ENCODE peak calls at places on chromosomes 6 and 20, in ten cellular contexts. One of them, this sample, is unnamed.

GRCh38 chr6:56250266-56250665 is 2.9 kb upstream of the COL21A1 start:
- DNase-seq in stimulated activated CD4-positive, alpha-beta T cell treated with anti-CD3 and anti-CD28 coated beads, Interleukin-1b, Interleukin-23, amount 100 ng/mL, for 24 hours: no peak
- DNase-seq in SHP77: no peak
- DNase-seq in iris pigment epithelial cell: no peak
- DNase-seq in GM10248: no peak
- DNase-seq in epithelial cell of proximal tubule: no peak
- DNase-seq in A673: no peak
- DNase-seq in endodermal cell: no peak
- DNase-seq in ELF-1: peak
- DNase-seq in pons: no peak
- DNase-seq in this sample: peak

GRCh38 chr6:90457867-90458259 is 129.0 kb downstream of the MAP3K7 start:
- DNase-seq in stimulated activated CD4-positive, alpha-beta T cell treated with anti-CD3 and anti-CD28 coated beads, Interleukin-1b, Interleukin-23, amount 100 ng/mL, for 24 hours: no peak
- DNase-seq in SHP77: no peak
- DNase-seq in iris pigment epithelial cell: no peak
- DNase-seq in GM10248: no peak
- DNase-seq in epithelial cell of proximal tubule: no peak
- DNase-seq in A673: no peak
- DNase-seq in endodermal cell: no peak
- DNase-seq in ELF-1: no peak
- DNase-seq in pons: no peak
- DNase-seq in this sample: no peak

GRCh38 chr6:10381133-10381829 is 33.6 kb downstream of the TFAP2A start:
- DNase-seq in stimulated activated CD4-positive, alpha-beta T cell treated with anti-CD3 and anti-CD28 coated beads, Interleukin-1b, Interleukin-23, amount 100 ng/mL, for 24 hours: no peak
- DNase-seq in SHP77: no peak
- DNase-seq in iris pigment epithelial cell: no peak
- DNase-seq in GM10248: peak
- DNase-seq in epithelial cell of proximal tubule: no peak
- DNase-seq in A673: no peak
- DNase-seq in endodermal cell: peak
- DNase-seq in ELF-1: peak
- DNase-seq in pons: no peak
- DNase-seq in this sample: no peak

GRCh38 chr6:21885532-21886089 is 292.1 kb downstream of the SOX4 start:
- DNase-seq in stimulated activated CD4-positive, alpha-beta T cell treated with anti-CD3 and anti-CD28 coated beads, Interleukin-1b, Interleukin-23, amount 100 ng/mL, for 24 hours: no peak
- DNase-seq in SHP77: no peak
- DNase-seq in iris pigment epithelial cell: peak
- DNase-seq in GM10248: no peak
- DNase-seq in epithelial cell of proximal tubule: peak
- DNase-seq in A673: no peak
- DNase-seq in endodermal cell: no peak
- DNase-seq in ELF-1: peak
- DNase-seq in pons: peak
- DNase-seq in this sample: no peak

GRCh38 chr20:57237006-57237953 is 29.2 kb downstream of the BMP7 start:
- DNase-seq in stimulated activated CD4-positive, alpha-beta T cell treated with anti-CD3 and anti-CD28 coated beads, Interleukin-1b, Interleukin-23, amount 100 ng/mL, for 24 hours: no peak
- DNase-seq in SHP77: no peak
- DNase-seq in iris pigment epithelial cell: no peak
- DNase-seq in GM10248: no peak
- DNase-seq in epithelial cell of proximal tubule: no peak
- DNase-seq in A673: no peak
- DNase-seq in endodermal cell: no peak
- DNase-seq in ELF-1: no peak
- DNase-seq in pons: no peak
- DNase-seq in this sample: no peak

GRCh38 chr20:56362833-56363413 is 4.1 kb downstream of the FAM210B start:
- DNase-seq in stimulated activated CD4-positive, alpha-beta T cell treated with anti-CD3 and anti-CD28 coated beads, Interleukin-1b, Interleukin-23, amount 100 ng/mL, for 24 hours: no peak
- DNase-seq in SHP77: peak
- DNase-seq in iris pigment epithelial cell: peak
- DNase-seq in GM10248: no peak
- DNase-seq in epithelial cell of proximal tubule: no peak
- DNase-seq in A673: no peak
- DNase-seq in endodermal cell: no peak
- DNase-seq in ELF-1: no peak
- DNase-seq in pons: no peak
- DNase-seq in this sample: no peak

GRCh38 chr20:11445891-11446290 is 471.8 kb upstream of the BTBD3 start:
- DNase-seq in stimulated activated CD4-positive, alpha-beta T cell treated with anti-CD3 and anti-CD28 coated beads, Interleukin-1b, Interleukin-23, amount 100 ng/mL, for 24 hours: no peak
- DNase-seq in SHP77: no peak
- DNase-seq in iris pigment epithelial cell: peak
- DNase-seq in GM10248: no peak
- DNase-seq in epithelial cell of proximal tubule: no peak
- DNase-seq in A673: no peak
- DNase-seq in endodermal cell: no peak
- DNase-seq in ELF-1: no peak
- DNase-seq in pons: no peak
- DNase-seq in this sample: no peak

GRCh38 chr6:48917233-48917632 is 545.8 kb downstream of the MMUT start:
- DNase-seq in stimulated activated CD4-positive, alpha-beta T cell treated with anti-CD3 and anti-CD28 coated beads, Interleukin-1b, Interleukin-23, amount 100 ng/mL, for 24 hours: no peak
- DNase-seq in SHP77: no peak
- DNase-seq in iris pigment epithelial cell: no peak
- DNase-seq in GM10248: no peak
- DNase-seq in epithelial cell of proximal tubule: no peak
- DNase-seq in A673: no peak
- DNase-seq in endodermal cell: no peak
- DNase-seq in ELF-1: no peak
- DNase-seq in pons: no peak
- DNase-seq in this sample: no peak

GRCh38 chr6:424741-425417 is 33.3 kb downstream of the IRF4 start:
- DNase-seq in stimulated activated CD4-positive, alpha-beta T cell treated with anti-CD3 and anti-CD28 coated beads, Interleukin-1b, Interleukin-23, amount 100 ng/mL, for 24 hours: no peak
- DNase-seq in SHP77: no peak
- DNase-seq in iris pigment epithelial cell: peak
- DNase-seq in GM10248: no peak
- DNase-seq in epithelial cell of proximal tubule: no peak
- DNase-seq in A673: no peak
- DNase-seq in endodermal cell: no peak
- DNase-seq in ELF-1: no peak
- DNase-seq in pons: no peak
- DNase-seq in this sample: no peak

GRCh38 chr6:167154291-167154690 is 3.5 kb downstream of the GPR31 start:
- DNase-seq in stimulated activated CD4-positive, alpha-beta T cell treated with anti-CD3 and anti-CD28 coated beads, Interleukin-1b, Interleukin-23, amount 100 ng/mL, for 24 hours: no peak
- DNase-seq in SHP77: no peak
- DNase-seq in iris pigment epithelial cell: no peak
- DNase-seq in GM10248: no peak
- DNase-seq in epithelial cell of proximal tubule: no peak
- DNase-seq in A673: no peak
- DNase-seq in endodermal cell: no peak
- DNase-seq in ELF-1: no peak
- DNase-seq in pons: no peak
- DNase-seq in this sample: no peak

GRCh38 chr20:47795214-47795667 is 10.0 kb upstream of the SULF2 start:
- DNase-seq in stimulated activated CD4-positive, alpha-beta T cell treated with anti-CD3 and anti-CD28 coated beads, Interleukin-1b, Interleukin-23, amount 100 ng/mL, for 24 hours: no peak
- DNase-seq in SHP77: no peak
- DNase-seq in iris pigment epithelial cell: no peak
- DNase-seq in GM10248: no peak
- DNase-seq in epithelial cell of proximal tubule: peak
- DNase-seq in A673: no peak
- DNase-seq in endodermal cell: no peak
- DNase-seq in ELF-1: no peak
- DNase-seq in pons: no peak
- DNase-seq in this sample: no peak

GRCh38 chr6:30688569-30688968 is 2.1 kb upstream of the PPP1R18 start:
- DNase-seq in stimulated activated CD4-positive, alpha-beta T cell treated with anti-CD3 and anti-CD28 coated beads, Interleukin-1b, Interleukin-23, amount 100 ng/mL, for 24 hours: no peak
- DNase-seq in SHP77: no peak
- DNase-seq in iris pigment epithelial cell: no peak
- DNase-seq in GM10248: no peak
- DNase-seq in epithelial cell of proximal tubule: no peak
- DNase-seq in A673: no peak
- DNase-seq in endodermal cell: no peak
- DNase-seq in ELF-1: no peak
- DNase-seq in pons: no peak
- DNase-seq in this sample: no peak

This sample was measured in KBM-7.